ENCODE peak calls at places on chromosomes 1 and 21, in seven cellular contexts. H is stimulated activated naive CD8-positive, alpha-beta T cell treated with anti-CD3 and anti-CD28 coated beads, Interleukin-15, Interleukin-2, amounts not matched to agents 100 U/mL and 50 U/mL, for 24 hours; M is activated T-helper 9 cell treated with anti-CD3 and anti-CD28 coated beads, Interleukin-2, amount 50 U/mL, for 16 hours; D is stimulated activated CD4-positive, alpha-beta T cell treated with anti-CD3 and anti-CD28 coated beads, Interleukin-4, amount 100 ng/mL, for 4 hours; A is BJ; K is amniotic epithelial cell; T is caudate nucleus. I is an unnamed sample.

GRCh38 chr1:227357229-227358078 is 39.2 kb upstream of the CDC42BPA start:
- DNase-seq in H (no peak), M (no peak), D (no peak), A (peak; percentile 34), K (peak; percentile 79), T (no peak), I (no peak)

GRCh38 chr1:218904401-218904800 is 269.3 kb upstream of the LYPLAL1 start:
- DNase-seq in H (no peak), M (no peak), D (no peak), A (no peak), K (no peak), T (no peak), I (no peak)

GRCh38 chr1:220198186-220199005 is 73.9 kb downstream of the RAB3GAP2 start:
- DNase-seq in H (no peak), M (no peak), D (no peak), A (no peak), K (no peak), T (no peak), I (no peak)

GRCh38 chr1:104574619-104575018 is 824.9 kb downstream of the AMY1C start:
- DNase-seq in H (no peak), M (no peak), D (no peak), A (no peak), K (no peak), T (no peak), I (no peak)

GRCh38 chr1:23553896-23554480 is 5.3 kb downstream of the ID3 start:
- DNase-seq in H (peak; percentile 27), M (no peak), D (no peak), A (no peak), K (no peak), T (no peak), I (no peak)

GRCh38 chr1:28668956-28669719 is 554 bp downstream of the GMEB1 start:
- DNase-seq in H (peak; percentile 59), M (peak; percentile 25), D (peak; percentile 25), A (no peak), K (peak; percentile 31), T (peak; percentile 13), I (peak; percentile 43)

GRCh38 chr1:218600968-218601367 is 255.8 kb downstream of the TGFB2 start:
- DNase-seq in H (no peak), M (no peak), D (no peak), A (no peak), K (no peak), T (no peak), I (no peak)

GRCh38 chr21:25556087-25556486 is 51.2 kb downstream of the MRPL39 start:
- DNase-seq in H (no peak), M (no peak), D (no peak), A (no peak), K (peak; percentile 41), T (no peak), I (no peak)

GRCh38 chr1:51329443-51330325 is 678 bp downstream of the TTC39A start:
- DNase-seq in H (no peak), M (no peak), D (no peak), A (no peak), K (no peak), T (no peak), I (no peak)

GRCh38 chr1:53781654-53782053 is 42.7 kb upstream of the GLIS1 start:
- DNase-seq in H (no peak), M (no peak), D (no peak), A (no peak), K (peak; percentile 42), T (no peak), I (no peak)

GRCh38 chr21:29645666-29646553 is 293.9 kb downstream of the GRIK1 start:
- DNase-seq in H (no peak), M (no peak), D (no peak), A (no peak), K (peak; percentile 20), T (no peak), I (no peak)

GRCh38 chr1:157325220-157325619 is 187.0 kb upstream of the ETV3 start:
- DNase-seq in H (no peak), M (no peak), D (no peak), A (no peak), K (no peak), T (no peak), I (no peak)